ENCODE peak calls at places on chromosomes 3 and 15, in six cellular contexts. K is NCI-H510A treated with DMSO at 0.1 percent for 48 hours; Z is effector CD4-positive, alpha-beta T cell; J is endodermal cell; E is OCI-LY7; Y is H7. I is an unnamed sample.

GRCh38 chr3:54360320-54360719 is 238.0 kb downstream of the CACNA2D3 start:
- DNase-seq in K (no peak), Z (no peak), J (peak; percentile 61), E (no peak), Y (no peak), I (no peak)

GRCh38 chr3:42746455-42747450 is 26.3 kb downstream of the CCDC13 start:
- DNase-seq in K (peak; percentile 26), Z (no peak), J (peak; percentile 43), E (no peak), Y (no peak), I (no peak)

GRCh38 chr3:148079370-148079769 is 618.3 kb upstream of the AGTR1 start:
- DNase-seq in K (no peak), Z (no peak), J (no peak), E (no peak), Y (no peak), I (no peak)

GRCh38 chr15:45637552-45638033 is 2.8 kb downstream of the SQOR start:
- DNase-seq in K (no peak), Z (peak; percentile 36), J (peak; percentile 4), E (peak; percentile 53), Y (no peak), I (peak; percentile 92)

GRCh38 chr3:194756460-194757355 is 71.0 kb downstream of the FAM43A start:
- DNase-seq in K (peak; percentile 48), Z (no peak), J (no peak), E (no peak), Y (no peak), I (no peak)

GRCh38 chr3:133938770-133939495 is 43.3 kb upstream of the RAB6B start:
- DNase-seq in K (no peak), Z (no peak), J (peak; percentile 37), E (no peak), Y (no peak), I (no peak)

GRCh38 chr3:17179381-17180205 is 294.8 kb downstream of the PLCL2 start:
- DNase-seq in K (peak; percentile 34), Z (no peak), J (no peak), E (peak; percentile 62), Y (no peak), I (no peak)

GRCh38 chr3:124760601-124761000 is 30.3 kb downstream of the UMPS start:
- DNase-seq in K (peak; percentile 10), Z (no peak), J (no peak), E (no peak), Y (peak; percentile 30), I (peak; percentile 66)

GRCh38 chr3:4908066-4908768 is 71.0 kb upstream of the BHLHE40 start:
- DNase-seq in K (no peak), Z (no peak), J (no peak), E (no peak), Y (no peak), I (peak; percentile 24)

GRCh38 chr15:38576837-38577236 is 12.2 kb upstream of the RASGRP1 start:
- DNase-seq in K (no peak), Z (no peak), J (no peak), E (no peak), Y (no peak), I (no peak)

GRCh38 chr15:90680371-90680935 is 36.7 kb upstream of the BLM start:
- DNase-seq in K (no peak), Z (no peak), J (no peak), E (no peak), Y (no peak), I (peak; percentile 97)

GRCh38 chr3:101036213-101036618 is 43.0 kb upstream of the ABI3BP start:
- DNase-seq in K (no peak), Z (no peak), J (peak; percentile 62), E (no peak), Y (no peak), I (peak; percentile 98)

I was measured in HCEC 1CT.